ENCODE peak calls at places on chromosomes 12 and 14, in nine cellular contexts. N is AG04450, E is cardiac muscle cell, G is PC-3, T is MM.1S, L is ovary, Z is A549, Q is sigmoid colon, X is right cardiac atrium. U is an unnamed sample.

GRCh38 chr14:53109028-53109687 is 44.0 kb downstream of the DDHD1 start:
- DNase-seq in N (no peak), E (no peak), G (no peak), T (peak; percentile 75), L (no peak), Z (no peak), Q (no peak), X (peak; percentile 45), U (no peak)

GRCh38 chr12:97716356-97716755 is 253.8 kb downstream of the RMST start:
- DNase-seq in N (no peak), E (peak; percentile 8), G (peak; percentile 41), T (peak; percentile 16), L (no peak), Z (peak; percentile 5), Q (no peak), X (no peak), U (no peak)

GRCh38 chr12:47797432-47797831 is 22.3 kb downstream of the HDAC7 start:
- DNase-seq in N (no peak), E (peak; percentile 41), G (peak; percentile 20), T (no peak), L (no peak), Z (no peak), Q (no peak), X (peak; percentile 50), U (peak; percentile 69)

GRCh38 chr12:42868291-42868690 is 278.7 kb upstream of the PRICKLE1 start:
- DNase-seq in N (no peak), E (no peak), G (no peak), T (peak; percentile 78), L (no peak), Z (no peak), Q (no peak), X (no peak), U (no peak)

GRCh38 chr14:60220084-60220483 is 28.9 kb upstream of the PPM1A start:
- DNase-seq in N (no peak), E (no peak), G (no peak), T (no peak), L (no peak), Z (no peak), Q (no peak), X (no peak), U (no peak)

GRCh38 chr12:120115692-120116442 is 686 bp downstream of the RAB35 start:
- DNase-seq in N (no peak), E (no peak), G (peak; percentile 36), T (no peak), L (no peak), Z (peak; percentile 63), Q (no peak), X (peak; percentile 72), U (no peak)

GRCh38 chr12:122421263-122421814 is 1.1 kb downstream of the CLIP1 start:
- DNase-seq in N (no peak), E (peak; percentile 39), G (peak; percentile 62), T (peak; percentile 14), L (peak; percentile 44), Z (peak; percentile 49), Q (peak; percentile 85), X (no peak), U (no peak)

GRCh38 chr14:73879027-73879426 is 7.6 kb upstream of the ZNF410 start:
- DNase-seq in N (no peak), E (no peak), G (no peak), T (no peak), L (no peak), Z (no peak), Q (no peak), X (no peak), U (no peak)

GRCh38 chr12:59115526-59115925 is 195.2 kb upstream of the LRIG3 start:
- DNase-seq in N (no peak), E (no peak), G (no peak), T (no peak), L (no peak), Z (no peak), Q (no peak), X (no peak), U (no peak)

GRCh38 chr14:32761381-32761968 is 177.2 kb upstream of the NPAS3 start:
- DNase-seq in N (no peak), E (no peak), G (peak; percentile 37), T (no peak), L (no peak), Z (no peak), Q (no peak), X (no peak), U (no peak)

GRCh38 chr12:13196302-13196921 is at the start of gene EMP1:
- DNase-seq in N (peak; percentile 99), E (no peak), G (peak; percentile 98), T (peak; percentile 80), L (peak; percentile 94), Z (peak; percentile 84), Q (peak; percentile 98), X (peak; percentile 97), U (peak; percentile 96)

GRCh38 chr12:6570264-6570887 is 2.3 kb upstream of the NOP2 start:
- DNase-seq in N (no peak), E (peak; percentile 65), G (peak; percentile 41), T (peak; percentile 42), L (peak; percentile 44), Z (peak; percentile 80), Q (no peak), X (peak; percentile 76), U (no peak)

GRCh38 chr14:55533960-55534359 is 46.0 kb upstream of the KTN1 start:
- DNase-seq in N (no peak), E (no peak), G (no peak), T (no peak), L (no peak), Z (no peak), Q (no peak), X (no peak), U (no peak)

GRCh38 chr14:97894552-97894951 is 1097.4 kb downstream of the VRK1 start:
- DNase-seq in N (no peak), E (no peak), G (no peak), T (no peak), L (no peak), Z (no peak), Q (no peak), X (no peak), U (no peak)

GRCh38 chr14:97902630-97903029 is 1105.4 kb downstream of the VRK1 start:
- DNase-seq in N (no peak), E (no peak), G (no peak), T (no peak), L (no peak), Z (no peak), Q (no peak), X (no peak), U (no peak)

DNA sequence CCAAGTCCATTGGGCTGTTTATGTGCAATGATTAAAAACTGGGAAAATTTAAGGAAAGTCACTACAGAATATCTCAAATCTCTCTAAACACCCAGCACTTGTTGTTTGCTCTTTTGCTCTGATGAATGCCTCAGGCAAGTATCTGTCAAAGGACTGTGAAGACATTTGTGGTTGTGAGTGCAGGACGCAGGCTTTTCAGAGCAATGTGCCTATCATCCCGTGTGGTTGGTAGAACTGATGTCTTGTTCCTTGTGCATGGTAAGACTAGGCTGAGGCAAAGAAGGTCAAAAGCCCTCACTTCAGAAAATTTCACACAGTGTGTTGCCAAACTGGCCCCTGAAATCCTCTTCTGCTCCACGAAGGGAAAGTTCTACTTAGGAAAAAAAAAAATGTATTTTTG is 1103.0 kb downstream of the VRK1 start:
- DNase-seq in N (no peak), E (no peak), G (no peak), T (no peak), L (no peak), Z (no peak), Q (no peak), X (no peak), U (no peak)
- H3K9me3 ChIP-seq in N (peaks cover 22% of the 10 kb centered on the region), E (no peaks in the 10 kb centered on the region), G (no peaks in the 10 kb centered on the region), T (no peaks in the 10 kb centered on the region), L (no peaks in the 10 kb centered on the region), Z (no peaks in the 10 kb centered on the region), Q (no peaks in the 10 kb centered on the region), X (no peaks in the 10 kb centered on the region), U (no peaks in the 10 kb centered on the region)

DNA sequence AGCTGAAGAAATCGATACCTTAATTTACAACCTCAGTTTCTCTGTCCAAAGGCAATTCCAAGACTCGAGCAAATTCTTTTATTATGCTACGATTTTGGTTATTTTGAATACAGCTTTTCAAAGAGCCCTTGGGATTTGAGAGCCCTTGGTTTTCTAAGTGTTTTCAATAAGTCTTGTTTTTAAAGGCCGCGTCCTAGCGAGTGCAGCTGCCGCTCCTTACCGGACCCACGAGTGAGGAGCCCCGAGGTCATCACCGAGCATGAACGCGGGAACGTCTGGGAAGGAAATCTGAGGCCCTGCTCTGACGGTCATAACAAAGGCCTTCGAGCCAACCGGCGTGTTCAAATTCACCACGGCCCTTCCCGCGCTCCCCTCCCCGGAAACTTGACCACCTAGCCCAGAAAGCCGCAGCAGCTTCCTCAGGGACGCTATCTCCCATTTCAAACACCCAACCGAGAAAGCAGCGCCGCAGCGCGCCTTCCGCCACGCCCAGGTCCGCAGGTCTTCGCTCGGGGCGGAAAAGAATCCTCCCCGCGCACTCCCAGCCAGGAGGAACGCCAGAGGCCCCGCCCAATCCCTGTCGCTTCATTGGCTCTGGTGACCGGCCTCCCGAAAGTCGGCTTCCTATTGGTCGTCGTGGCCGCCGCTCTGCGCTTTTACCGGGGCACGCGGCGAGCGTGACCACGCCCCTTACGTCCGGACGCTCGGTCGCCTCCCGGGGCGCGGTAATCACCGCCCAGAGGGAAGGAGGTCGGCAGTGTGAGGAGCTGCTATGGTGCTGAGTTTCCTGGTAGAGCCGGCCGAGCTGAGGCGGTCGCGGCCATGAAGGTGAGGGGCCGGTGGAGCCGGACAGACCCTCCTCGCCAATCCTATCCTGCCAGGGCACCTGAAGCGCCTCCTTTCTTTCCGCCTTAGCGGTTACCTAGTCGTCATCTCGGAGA is at the start of gene RNF34:
- DNase-seq in N (peak; percentile 94), E (peak; percentile 100), G (peak; percentile 99), T (peak; percentile 94), L (peak; percentile 99), Z (peak; percentile 93), Q (peak; percentile 99), X (peak; percentile 100), U (peak; percentile 100)
- H3K9me3 ChIP-seq in N (no peaks in the 10 kb centered on the region), E (no peaks in the 10 kb centered on the region), G (no peaks in the 10 kb centered on the region), T (no peaks in the 10 kb centered on the region), L (no peaks in the 10 kb centered on the region), Z (no peaks in the 10 kb centered on the region), Q (no peaks in the 10 kb centered on the region), X (no peaks in the 10 kb centered on the region), U (no peaks in the 10 kb centered on the region)

GRCh38 chr14:106044515-106044914 is 518.1 kb downstream of the TMEM121 start:
- DNase-seq in N (no peak), E (no peak), G (no peak), T (no peak), L (no peak), Z (no peak), Q (no peak), X (no peak), U (no peak)
- H3K9me3 ChIP-seq in N (peaks cover 20% of the 10 kb centered on the region), E (peaks cover 6% of the 10 kb centered on the region), G (no peaks in the 10 kb centered on the region), T (no peaks in the 10 kb centered on the region), L (no peaks in the 10 kb centered on the region), Z (no peaks in the 10 kb centered on the region), Q (no peaks in the 10 kb centered on the region), X (no peaks in the 10 kb centered on the region), U (no peaks in the 10 kb centered on the region)

GRCh38 chr14:106228541-106229158 is 702.3 kb downstream of the TMEM121 start:
- DNase-seq in N (no peak), E (no peak), G (no peak), T (no peak), L (no peak), Z (no peak), Q (no peak), X (no peak), U (no peak)
- H3K9me3 ChIP-seq in N (peaks cover 34% of the 10 kb centered on the region), E (no peaks in the 10 kb centered on the region), G (no peaks in the 10 kb centered on the region), T (no peaks in the 10 kb centered on the region), L (no peaks in the 10 kb centered on the region), Z (no peaks in the 10 kb centered on the region), Q (no peaks in the 10 kb centered on the region), X (no peaks in the 10 kb centered on the region), U (no peaks in the 10 kb centered on the region)

DNA sequence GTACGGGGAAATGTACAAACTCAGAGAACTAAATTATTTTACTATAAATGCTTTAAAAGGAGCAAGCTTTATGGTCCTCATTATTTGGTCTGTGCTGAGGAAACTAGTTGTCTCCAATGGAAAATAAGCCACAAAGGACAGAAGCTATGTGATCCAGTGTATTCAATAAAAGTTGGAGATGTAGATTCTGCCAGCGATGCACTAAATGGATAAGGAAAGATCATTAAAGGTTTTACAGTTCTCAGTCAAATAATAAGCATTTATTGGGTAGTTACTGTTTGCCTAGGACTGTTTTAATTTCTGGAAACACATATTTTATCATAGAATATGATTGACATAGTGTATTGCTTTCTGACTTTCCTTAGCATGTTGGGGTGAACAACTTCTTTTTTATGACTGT is 458.9 kb upstream of the STXBP6 start:
- DNase-seq in N (no peak), E (no peak), G (no peak), T (no peak), L (no peak), Z (no peak), Q (no peak), X (no peak), U (no peak)
- H3K9me3 ChIP-seq in N (peaks cover 13% of the 10 kb centered on the region), E (no peaks in the 10 kb centered on the region), G (peaks cover 30% of the 10 kb centered on the region), T (no peaks in the 10 kb centered on the region), L (no peaks in the 10 kb centered on the region), Z (no peaks in the 10 kb centered on the region), Q (no peaks in the 10 kb centered on the region), X (no peaks in the 10 kb centered on the region), U (no peaks in the 10 kb centered on the region)